ENCODE peak calls at places on chromosomes 16 and 17, in four cellular contexts. T, U, K and H are unnamed samples.

GRCh38 chr17:34503804-34504203 is 75.6 kb upstream of the TMEM132E start:
- DNase-seq in T (no peak), U (no peak), K (peak), H (no peak)

GRCh38 chr17:66276328-66276937 is 26.0 kb upstream of the PRKCA start:
- DNase-seq in U (no peak), K (no peak), T (no peak), H (no peak)

GRCh38 chr17:48001187-48001586 is 30.3 kb downstream of the CDK5RAP3 start:
- DNase-seq in T (no peak), K (no peak), U (no peak), H (no peak)

GRCh38 chr16:75402821-75403475 is 30.4 kb downstream of the CFDP1 start:
- DNase-seq in T (peak), U (no peak), K (no peak), H (no peak)

GRCh38 chr17:17176341-17176740 is 29.8 kb downstream of the PLD6 start:
- DNase-seq in T (no peak), U (no peak), K (no peak), H (no peak)

GRCh38 chr17:82101301-82101715 is 3.3 kb upstream of the FASN start:
- DNase-seq in K (no peak), U (no peak), T (no peak), H (no peak)

GRCh38 chr17:81039854-81040758 is 5.2 kb downstream of the BAIAP2 start:
- DNase-seq in K (no peak), T (no peak), U (no peak), H (no peak)

GRCh38 chr17:40015998-40016691 is 905 bp downstream of the CSF3 start:
- DNase-seq in T (no peak), K (no peak), U (no peak), H (no peak)

GRCh38 chr16:27405546-27406451 is 3.8 kb downstream of the IL21R start:
- DNase-seq in T (no peak), U (no peak), K (no peak), H (no peak)

GRCh38 chr17:34400301-34400931 is 37.4 kb upstream of the CCL1 start:
- DNase-seq in T (no peak), K (no peak), U (no peak), H (no peak)

GRCh38 chr17:431494-431893 is 78.9 kb upstream of the RPH3AL start:
- DNase-seq in U (no peak), T (no peak), K (no peak), H (no peak)

GRCh38 chr17:2808367-2809335 is 12.4 kb downstream of the RAP1GAP2 start:
- DNase-seq in U (no peak), T (no peak), K (no peak), H (no peak)

GRCh38 chr16:15552507-15552906 is 90.4 kb downstream of the MARF1 start:
- DNase-seq in U (no peak), K (no peak), T (no peak), H (no peak)

GRCh38 chr17:51454456-51454978 is 194.2 kb downstream of the UTP18 start:
- DNase-seq in K (no peak), T (no peak), U (no peak), H (no peak)

GRCh38 chr17:29977836-29978235 is 36.4 kb downstream of the EFCAB5 start:
- DNase-seq in U (no peak), T (no peak), K (no peak), H (no peak)

GRCh38 chr16:74757347-74757746 is 17.3 kb downstream of the FA2H start:
- DNase-seq in U (no peak), T (no peak), K (no peak), H (no peak)

GRCh38 chr17:64254755-64255154 is 8.3 kb downstream of the TEX2 start:
- DNase-seq in K (no peak), T (no peak), U (no peak), H (no peak)

GRCh38 chr16:56257260-56257659 is 66.0 kb downstream of the GNAO1 start:
- DNase-seq in T (no peak), U (no peak), K (peak), H (no peak)

GRCh38 chr16:30033270-30033669 is 2.2 kb upstream of the TLCD3B start:
- DNase-seq in K (no peak), U (no peak), T (no peak), H (no peak)

GRCh38 chr17:32261521-32261792 is 4.2 kb upstream of the RHBDL3 start:
- DNase-seq in K (no peak), T (no peak), U (no peak), H (no peak)

GRCh38 chr17:76872221-76872873 is 4.1 kb downstream of the MGAT5B start:
- DNase-seq in T (peak), K (no peak), U (no peak), H (no peak)

GRCh38 chr17:60554377-60554788 is 28.3 kb upstream of the APPBP2 start:
- DNase-seq in T (no peak), K (no peak), U (no peak), H (no peak)

GRCh38 chr16:78002915-78003538 is 19.3 kb upstream of the CLEC3A start:
- DNase-seq in U (peak), K (peak), T (peak), H (peak)

GRCh38 chr17:65550758-65551157 is 10.7 kb downstream of the AXIN2 start:
- DNase-seq in T (no peak), K (no peak), U (no peak), H (no peak)

GRCh38 chr17:17902357-17902756 is 65.6 kb upstream of the SREBF1 start:
- DNase-seq in U (no peak), K (peak), T (no peak), H (no peak)

GRCh38 chr17:79834575-79835469 is 4.4 kb downstream of the CBX4 start:
- DNase-seq in T (no peak), K (no peak), U (no peak), H (no peak)

GRCh38 chr17:5667871-5668270 is 83.6 kb upstream of the NLRP1 start:
- DNase-seq in T (peak), U (no peak), K (no peak), H (no peak)

GRCh38 chr17:73640691-73641090 is 3.6 kb downstream of the SDK2 start:
- DNase-seq in T (no peak), U (no peak), K (no peak), H (no peak)

GRCh38 chr16:593807-594206 is 3.9 kb downstream of the RAB40C start:
- DNase-seq in K (no peak), T (no peak), U (no peak), H (no peak)

GRCh38 chr16:89193021-89193575 is 7.2 kb downstream of the SLC22A31 start:
- DNase-seq in K (peak), U (peak), T (peak), H (peak)

GRCh38 chr17:76997981-76998531 is 129.9 kb downstream of the MGAT5B start:
- DNase-seq in K (no peak), T (no peak), U (no peak), H (no peak)

GRCh38 chr17:49994085-49995054 is 654 bp downstream of the DLX3 start:
- DNase-seq in U (no peak), T (no peak), K (no peak), H (no peak)

DNA sequence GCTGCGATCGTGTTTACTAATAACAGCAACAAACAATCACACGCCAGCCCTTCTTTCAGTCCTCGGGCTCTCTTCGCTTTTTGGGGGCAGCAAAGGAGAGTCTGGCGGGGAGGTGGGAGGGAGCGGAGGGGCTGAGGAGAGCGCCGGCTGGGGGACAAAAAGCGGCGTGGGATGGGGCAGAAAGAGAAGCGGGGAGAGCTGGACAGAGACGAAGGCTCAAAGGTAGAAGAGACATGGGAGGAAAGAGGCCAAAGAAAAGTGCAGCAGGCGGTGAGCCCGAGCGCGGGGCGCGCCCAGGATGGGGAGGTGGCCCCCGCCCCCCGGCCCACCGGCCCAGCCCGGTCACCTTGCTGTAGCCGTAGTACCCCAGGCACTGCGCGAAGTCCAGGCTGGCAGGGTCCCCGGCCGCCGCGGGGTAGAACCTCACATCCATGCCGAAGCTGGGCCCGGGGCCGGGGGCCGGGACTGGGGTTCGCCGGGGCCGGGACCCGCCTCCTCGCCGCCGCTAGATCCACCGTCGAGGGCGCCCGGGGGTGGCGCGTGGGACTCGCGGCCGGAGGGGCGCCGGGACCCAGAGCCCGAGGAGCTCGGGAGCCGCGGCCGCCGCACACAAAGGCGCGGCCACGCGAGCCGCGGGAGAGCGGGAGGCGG is 527 bp downstream of the TOX3 start:
- DNase-seq in T (no peak), U (no peak), K (no peak), H (no peak)
- H3K27ac ChIP-seq in T (no peak), U (peak), K (no peak), H (no peak)

GRCh38 chr17:41784207-41784744 is 2.2 kb downstream of the JUP start:
- DNase-seq in K (peak), U (no peak), T (peak), H (no peak)
- H3K4me3 ChIP-seq in K (no peak), U (peak), T (peak), H (peak)

GRCh38 chr16:8204096-8204495 is 386.2 kb downstream of the TMEM114 start:
- DNase-seq in K (no peak), U (no peak), T (no peak), H (no peak)
- H3K27ac ChIP-seq in K (no peak), U (no peak), T (no peak), H (no peak)

GRCh38 chr16:19696961-19697360 is 21.1 kb downstream of the KNOP1 start:
- DNase-seq in K (no peak), U (no peak), T (no peak), H (no peak)
- H3K4me3 ChIP-seq in K (no peak), U (no peak), T (no peak), H (no peak)

GRCh38 chr17:9239821-9240658 is 218.7 kb downstream of the NTN1 start:
- DNase-seq in U (no peak), T (peak), K (peak), H (no peak)
- H3K27ac ChIP-seq in U (no peak), T (peak), K (peak), H (no peak)

GRCh38 chr17:19369107-19369778 is 6.7 kb upstream of the B9D1 start:
- DNase-seq in U (no peak), K (no peak), T (no peak), H (no peak)
- H3K4me3 ChIP-seq in U (no peak), K (no peak), T (no peak), H (no peak)